ENCODE peak calls at places on chromosomes 12 and 14, in nine cellular contexts. One of them, this sample, is unnamed.

GRCh38 chr14:101234588-101234937 is 326.7 kb upstream of the DIO3 start:
- ATAC-seq in activated T-helper 17 cell treated with anti-CD3 and anti-CD28 coated beads, Interleukin-2, amount 50 U/mL, for 72 hours: no peak
- ATAC-seq in heart right ventricle: no peak
- ATAC-seq in omental fat pad: no peak
- ATAC-seq in right cardiac atrium: no peak
- ATAC-seq in RWPE2: no peak
- ATAC-seq in SK-N-SH treated with all-trans-retinoic acid at 6 μM for 48 hours: no peak
- ATAC-seq in activated CD8-positive, alpha-beta T cell treated with anti-CD3 and anti-CD28 coated beads, Interleukin-2, amount 10 ng/mL, durations not matched to agents 7 days and 5 days: no peak
- ATAC-seq in activated T-cell treated with anti-CD3 and anti-CD28 coated beads, Interleukin-2, amount 50 U/mL, for 72 hours: no peak
- ATAC-seq in this sample: no peak

GRCh38 chr12:91778091-91778819 is 367.4 kb downstream of the BTG1 start:
- ATAC-seq in activated T-helper 17 cell treated with anti-CD3 and anti-CD28 coated beads, Interleukin-2, amount 50 U/mL, for 72 hours: peak; percentile 64
- ATAC-seq in heart right ventricle: no peak
- ATAC-seq in omental fat pad: no peak
- ATAC-seq in right cardiac atrium: no peak
- ATAC-seq in RWPE2: no peak
- ATAC-seq in SK-N-SH treated with all-trans-retinoic acid at 6 μM for 48 hours: peak; percentile 48
- ATAC-seq in activated CD8-positive, alpha-beta T cell treated with anti-CD3 and anti-CD28 coated beads, Interleukin-2, amount 10 ng/mL, durations not matched to agents 7 days and 5 days: peak; percentile 62
- ATAC-seq in activated T-cell treated with anti-CD3 and anti-CD28 coated beads, Interleukin-2, amount 50 U/mL, for 72 hours: peak; percentile 39
- ATAC-seq in this sample: no peak

GRCh38 chr14:55715889-55716288 is 135.9 kb downstream of the KTN1 start:
- ATAC-seq in activated T-helper 17 cell treated with anti-CD3 and anti-CD28 coated beads, Interleukin-2, amount 50 U/mL, for 72 hours: no peak
- ATAC-seq in heart right ventricle: peak; percentile 77
- ATAC-seq in omental fat pad: peak; percentile 54
- ATAC-seq in right cardiac atrium: no peak
- ATAC-seq in RWPE2: no peak
- ATAC-seq in SK-N-SH treated with all-trans-retinoic acid at 6 μM for 48 hours: peak; percentile 87
- ATAC-seq in activated CD8-positive, alpha-beta T cell treated with anti-CD3 and anti-CD28 coated beads, Interleukin-2, amount 10 ng/mL, durations not matched to agents 7 days and 5 days: no peak
- ATAC-seq in activated T-cell treated with anti-CD3 and anti-CD28 coated beads, Interleukin-2, amount 50 U/mL, for 72 hours: no peak
- ATAC-seq in this sample: no peak

GRCh38 chr14:92012121-92012748 is 27.6 kb downstream of the TRIP11 start:
- ATAC-seq in activated T-helper 17 cell treated with anti-CD3 and anti-CD28 coated beads, Interleukin-2, amount 50 U/mL, for 72 hours: no peak
- ATAC-seq in heart right ventricle: no peak
- ATAC-seq in omental fat pad: no peak
- ATAC-seq in right cardiac atrium: no peak
- ATAC-seq in RWPE2: no peak
- ATAC-seq in SK-N-SH treated with all-trans-retinoic acid at 6 μM for 48 hours: no peak
- ATAC-seq in activated CD8-positive, alpha-beta T cell treated with anti-CD3 and anti-CD28 coated beads, Interleukin-2, amount 10 ng/mL, durations not matched to agents 7 days and 5 days: no peak
- ATAC-seq in activated T-cell treated with anti-CD3 and anti-CD28 coated beads, Interleukin-2, amount 50 U/mL, for 72 hours: no peak
- ATAC-seq in this sample: no peak

GRCh38 chr12:115998119-115998633 is 279.3 kb downstream of the MED13L start:
- ATAC-seq in activated T-helper 17 cell treated with anti-CD3 and anti-CD28 coated beads, Interleukin-2, amount 50 U/mL, for 72 hours: no peak
- ATAC-seq in heart right ventricle: peak; percentile 46
- ATAC-seq in omental fat pad: peak; percentile 46
- ATAC-seq in right cardiac atrium: peak; percentile 26
- ATAC-seq in RWPE2: no peak
- ATAC-seq in SK-N-SH treated with all-trans-retinoic acid at 6 μM for 48 hours: peak; percentile 69
- ATAC-seq in activated CD8-positive, alpha-beta T cell treated with anti-CD3 and anti-CD28 coated beads, Interleukin-2, amount 10 ng/mL, durations not matched to agents 7 days and 5 days: no peak
- ATAC-seq in activated T-cell treated with anti-CD3 and anti-CD28 coated beads, Interleukin-2, amount 50 U/mL, for 72 hours: no peak
- ATAC-seq in this sample: peak; percentile 38

GRCh38 chr12:42180990-42181611 is 36.4 kb upstream of the GXYLT1 start:
- ATAC-seq in activated T-helper 17 cell treated with anti-CD3 and anti-CD28 coated beads, Interleukin-2, amount 50 U/mL, for 72 hours: no peak
- ATAC-seq in heart right ventricle: peak; percentile 79
- ATAC-seq in omental fat pad: no peak
- ATAC-seq in right cardiac atrium: peak; percentile 53
- ATAC-seq in RWPE2: no peak
- ATAC-seq in SK-N-SH treated with all-trans-retinoic acid at 6 μM for 48 hours: no peak
- ATAC-seq in activated CD8-positive, alpha-beta T cell treated with anti-CD3 and anti-CD28 coated beads, Interleukin-2, amount 10 ng/mL, durations not matched to agents 7 days and 5 days: no peak
- ATAC-seq in activated T-cell treated with anti-CD3 and anti-CD28 coated beads, Interleukin-2, amount 50 U/mL, for 72 hours: no peak
- ATAC-seq in this sample: no peak

GRCh38 chr14:55073856-55074255 is 22.4 kb downstream of the MAPK1IP1L start:
- ATAC-seq in activated T-helper 17 cell treated with anti-CD3 and anti-CD28 coated beads, Interleukin-2, amount 50 U/mL, for 72 hours: no peak
- ATAC-seq in heart right ventricle: no peak
- ATAC-seq in omental fat pad: no peak
- ATAC-seq in right cardiac atrium: no peak
- ATAC-seq in RWPE2: no peak
- ATAC-seq in SK-N-SH treated with all-trans-retinoic acid at 6 μM for 48 hours: peak; percentile 22
- ATAC-seq in activated CD8-positive, alpha-beta T cell treated with anti-CD3 and anti-CD28 coated beads, Interleukin-2, amount 10 ng/mL, durations not matched to agents 7 days and 5 days: no peak
- ATAC-seq in activated T-cell treated with anti-CD3 and anti-CD28 coated beads, Interleukin-2, amount 50 U/mL, for 72 hours: no peak
- ATAC-seq in this sample: no peak

GRCh38 chr12:55682087-55682796 is 25.5 kb downstream of the ITGA7 start:
- ATAC-seq in activated T-helper 17 cell treated with anti-CD3 and anti-CD28 coated beads, Interleukin-2, amount 50 U/mL, for 72 hours: no peak
- ATAC-seq in heart right ventricle: no peak
- ATAC-seq in omental fat pad: no peak
- ATAC-seq in right cardiac atrium: peak; percentile 0
- ATAC-seq in RWPE2: no peak
- ATAC-seq in SK-N-SH treated with all-trans-retinoic acid at 6 μM for 48 hours: no peak
- ATAC-seq in activated CD8-positive, alpha-beta T cell treated with anti-CD3 and anti-CD28 coated beads, Interleukin-2, amount 10 ng/mL, durations not matched to agents 7 days and 5 days: no peak
- ATAC-seq in activated T-cell treated with anti-CD3 and anti-CD28 coated beads, Interleukin-2, amount 50 U/mL, for 72 hours: no peak
- ATAC-seq in this sample: no peak

GRCh38 chr14:100836053-100836805 is 10.3 kb downstream of the MEG3 start:
- ATAC-seq in activated T-helper 17 cell treated with anti-CD3 and anti-CD28 coated beads, Interleukin-2, amount 50 U/mL, for 72 hours: no peak
- ATAC-seq in heart right ventricle: no peak
- ATAC-seq in omental fat pad: no peak
- ATAC-seq in right cardiac atrium: no peak
- ATAC-seq in RWPE2: no peak
- ATAC-seq in SK-N-SH treated with all-trans-retinoic acid at 6 μM for 48 hours: no peak
- ATAC-seq in activated CD8-positive, alpha-beta T cell treated with anti-CD3 and anti-CD28 coated beads, Interleukin-2, amount 10 ng/mL, durations not matched to agents 7 days and 5 days: no peak
- ATAC-seq in activated T-cell treated with anti-CD3 and anti-CD28 coated beads, Interleukin-2, amount 50 U/mL, for 72 hours: no peak
- ATAC-seq in this sample: no peak

GRCh38 chr12:106101798-106102197 is 37.0 kb downstream of the NUAK1 start:
- ATAC-seq in activated T-helper 17 cell treated with anti-CD3 and anti-CD28 coated beads, Interleukin-2, amount 50 U/mL, for 72 hours: no peak
- ATAC-seq in heart right ventricle: peak; percentile 44
- ATAC-seq in omental fat pad: peak; percentile 22
- ATAC-seq in right cardiac atrium: peak; percentile 48
- ATAC-seq in RWPE2: no peak
- ATAC-seq in SK-N-SH treated with all-trans-retinoic acid at 6 μM for 48 hours: no peak
- ATAC-seq in activated CD8-positive, alpha-beta T cell treated with anti-CD3 and anti-CD28 coated beads, Interleukin-2, amount 10 ng/mL, durations not matched to agents 7 days and 5 days: no peak
- ATAC-seq in activated T-cell treated with anti-CD3 and anti-CD28 coated beads, Interleukin-2, amount 50 U/mL, for 72 hours: no peak
- ATAC-seq in this sample: no peak

GRCh38 chr12:29153231-29153630 is 4.2 kb downstream of the FAR2 start:
- ATAC-seq in activated T-helper 17 cell treated with anti-CD3 and anti-CD28 coated beads, Interleukin-2, amount 50 U/mL, for 72 hours: no peak
- ATAC-seq in heart right ventricle: no peak
- ATAC-seq in omental fat pad: no peak
- ATAC-seq in right cardiac atrium: no peak
- ATAC-seq in RWPE2: no peak
- ATAC-seq in SK-N-SH treated with all-trans-retinoic acid at 6 μM for 48 hours: no peak
- ATAC-seq in activated CD8-positive, alpha-beta T cell treated with anti-CD3 and anti-CD28 coated beads, Interleukin-2, amount 10 ng/mL, durations not matched to agents 7 days and 5 days: no peak
- ATAC-seq in activated T-cell treated with anti-CD3 and anti-CD28 coated beads, Interleukin-2, amount 50 U/mL, for 72 hours: no peak
- ATAC-seq in this sample: no peak

GRCh38 chr14:80607430-80608200 is 333.9 kb downstream of the CEP128 start:
- ATAC-seq in activated T-helper 17 cell treated with anti-CD3 and anti-CD28 coated beads, Interleukin-2, amount 50 U/mL, for 72 hours: no peak
- ATAC-seq in heart right ventricle: no peak
- ATAC-seq in omental fat pad: no peak
- ATAC-seq in right cardiac atrium: peak; percentile 27
- ATAC-seq in RWPE2: no peak
- ATAC-seq in SK-N-SH treated with all-trans-retinoic acid at 6 μM for 48 hours: peak; percentile 16
- ATAC-seq in activated CD8-positive, alpha-beta T cell treated with anti-CD3 and anti-CD28 coated beads, Interleukin-2, amount 10 ng/mL, durations not matched to agents 7 days and 5 days: no peak
- ATAC-seq in activated T-cell treated with anti-CD3 and anti-CD28 coated beads, Interleukin-2, amount 50 U/mL, for 72 hours: no peak
- ATAC-seq in this sample: no peak

GRCh38 chr14:63046339-63047268 is 1.3 kb upstream of the KCNH5 start:
- ATAC-seq in activated T-helper 17 cell treated with anti-CD3 and anti-CD28 coated beads, Interleukin-2, amount 50 U/mL, for 72 hours: no peak
- ATAC-seq in heart right ventricle: no peak
- ATAC-seq in omental fat pad: peak; percentile 9
- ATAC-seq in right cardiac atrium: no peak
- ATAC-seq in RWPE2: no peak
- ATAC-seq in SK-N-SH treated with all-trans-retinoic acid at 6 μM for 48 hours: no peak
- ATAC-seq in activated CD8-positive, alpha-beta T cell treated with anti-CD3 and anti-CD28 coated beads, Interleukin-2, amount 10 ng/mL, durations not matched to agents 7 days and 5 days: no peak
- ATAC-seq in activated T-cell treated with anti-CD3 and anti-CD28 coated beads, Interleukin-2, amount 50 U/mL, for 72 hours: no peak
- ATAC-seq in this sample: no peak

GRCh38 chr12:26435005-26435404 is 239.6 kb downstream of the SSPN start:
- ATAC-seq in activated T-helper 17 cell treated with anti-CD3 and anti-CD28 coated beads, Interleukin-2, amount 50 U/mL, for 72 hours: no peak
- ATAC-seq in heart right ventricle: no peak
- ATAC-seq in omental fat pad: no peak
- ATAC-seq in right cardiac atrium: no peak
- ATAC-seq in RWPE2: no peak
- ATAC-seq in SK-N-SH treated with all-trans-retinoic acid at 6 μM for 48 hours: no peak
- ATAC-seq in activated CD8-positive, alpha-beta T cell treated with anti-CD3 and anti-CD28 coated beads, Interleukin-2, amount 10 ng/mL, durations not matched to agents 7 days and 5 days: no peak
- ATAC-seq in activated T-cell treated with anti-CD3 and anti-CD28 coated beads, Interleukin-2, amount 50 U/mL, for 72 hours: no peak
- ATAC-seq in this sample: no peak

GRCh38 chr12:113847856-113848255 is 118.3 kb downstream of the RBM19 start:
- ATAC-seq in activated T-helper 17 cell treated with anti-CD3 and anti-CD28 coated beads, Interleukin-2, amount 50 U/mL, for 72 hours: no peak
- ATAC-seq in heart right ventricle: no peak
- ATAC-seq in omental fat pad: no peak
- ATAC-seq in right cardiac atrium: no peak
- ATAC-seq in RWPE2: no peak
- ATAC-seq in SK-N-SH treated with all-trans-retinoic acid at 6 μM for 48 hours: no peak
- ATAC-seq in activated CD8-positive, alpha-beta T cell treated with anti-CD3 and anti-CD28 coated beads, Interleukin-2, amount 10 ng/mL, durations not matched to agents 7 days and 5 days: no peak
- ATAC-seq in activated T-cell treated with anti-CD3 and anti-CD28 coated beads, Interleukin-2, amount 50 U/mL, for 72 hours: no peak
- ATAC-seq in this sample: no peak

GRCh38 chr12:132514838-132515237 is 24.9 kb downstream of the FBRSL1 start:
- ATAC-seq in activated T-helper 17 cell treated with anti-CD3 and anti-CD28 coated beads, Interleukin-2, amount 50 U/mL, for 72 hours: no peak
- ATAC-seq in heart right ventricle: no peak
- ATAC-seq in omental fat pad: no peak
- ATAC-seq in right cardiac atrium: no peak
- ATAC-seq in RWPE2: no peak
- ATAC-seq in SK-N-SH treated with all-trans-retinoic acid at 6 μM for 48 hours: no peak
- ATAC-seq in activated CD8-positive, alpha-beta T cell treated with anti-CD3 and anti-CD28 coated beads, Interleukin-2, amount 10 ng/mL, durations not matched to agents 7 days and 5 days: no peak
- ATAC-seq in activated T-cell treated with anti-CD3 and anti-CD28 coated beads, Interleukin-2, amount 50 U/mL, for 72 hours: no peak
- ATAC-seq in this sample: no peak

GRCh38 chr12:38783304-38783703 is 122.1 kb downstream of the CPNE8 start:
- ATAC-seq in activated T-helper 17 cell treated with anti-CD3 and anti-CD28 coated beads, Interleukin-2, amount 50 U/mL, for 72 hours: no peak
- ATAC-seq in heart right ventricle: no peak
- ATAC-seq in omental fat pad: no peak
- ATAC-seq in right cardiac atrium: no peak
- ATAC-seq in RWPE2: no peak
- ATAC-seq in SK-N-SH treated with all-trans-retinoic acid at 6 μM for 48 hours: no peak
- ATAC-seq in activated CD8-positive, alpha-beta T cell treated with anti-CD3 and anti-CD28 coated beads, Interleukin-2, amount 10 ng/mL, durations not matched to agents 7 days and 5 days: no peak
- ATAC-seq in activated T-cell treated with anti-CD3 and anti-CD28 coated beads, Interleukin-2, amount 50 U/mL, for 72 hours: no peak
- ATAC-seq in this sample: no peak

GRCh38 chr12:30631710-30632109 is 64.0 kb downstream of the IPO8 start:
- ATAC-seq in activated T-helper 17 cell treated with anti-CD3 and anti-CD28 coated beads, Interleukin-2, amount 50 U/mL, for 72 hours: no peak
- ATAC-seq in heart right ventricle: peak; percentile 64
- ATAC-seq in omental fat pad: no peak
- ATAC-seq in right cardiac atrium: peak; percentile 90
- ATAC-seq in RWPE2: no peak
- ATAC-seq in SK-N-SH treated with all-trans-retinoic acid at 6 μM for 48 hours: no peak
- ATAC-seq in activated CD8-positive, alpha-beta T cell treated with anti-CD3 and anti-CD28 coated beads, Interleukin-2, amount 10 ng/mL, durations not matched to agents 7 days and 5 days: no peak
- ATAC-seq in activated T-cell treated with anti-CD3 and anti-CD28 coated beads, Interleukin-2, amount 50 U/mL, for 72 hours: no peak
- ATAC-seq in this sample: no peak

GRCh38 chr12:32854097-32854496 is 42.5 kb downstream of the PKP2 start:
- ATAC-seq in activated T-helper 17 cell treated with anti-CD3 and anti-CD28 coated beads, Interleukin-2, amount 50 U/mL, for 72 hours: no peak
- ATAC-seq in heart right ventricle: peak; percentile 85
- ATAC-seq in omental fat pad: no peak
- ATAC-seq in right cardiac atrium: peak; percentile 88
- ATAC-seq in RWPE2: no peak
- ATAC-seq in SK-N-SH treated with all-trans-retinoic acid at 6 μM for 48 hours: no peak
- ATAC-seq in activated CD8-positive, alpha-beta T cell treated with anti-CD3 and anti-CD28 coated beads, Interleukin-2, amount 10 ng/mL, durations not matched to agents 7 days and 5 days: no peak
- ATAC-seq in activated T-cell treated with anti-CD3 and anti-CD28 coated beads, Interleukin-2, amount 50 U/mL, for 72 hours: no peak
- ATAC-seq in this sample: no peak

GRCh38 chr12:12070674-12071661 is at the start of gene BCL2L14:
- ATAC-seq in activated T-helper 17 cell treated with anti-CD3 and anti-CD28 coated beads, Interleukin-2, amount 50 U/mL, for 72 hours: peak; percentile 90
- ATAC-seq in heart right ventricle: no peak
- ATAC-seq in omental fat pad: no peak
- ATAC-seq in right cardiac atrium: no peak
- ATAC-seq in RWPE2: no peak
- ATAC-seq in SK-N-SH treated with all-trans-retinoic acid at 6 μM for 48 hours: peak; percentile 51
- ATAC-seq in activated CD8-positive, alpha-beta T cell treated with anti-CD3 and anti-CD28 coated beads, Interleukin-2, amount 10 ng/mL, durations not matched to agents 7 days and 5 days: peak; percentile 82
- ATAC-seq in activated T-cell treated with anti-CD3 and anti-CD28 coated beads, Interleukin-2, amount 50 U/mL, for 72 hours: peak; percentile 85
- ATAC-seq in this sample: peak; percentile 50

GRCh38 chr14:106788534-106788933 is 1262.2 kb downstream of the TMEM121 start:
- ATAC-seq in activated T-helper 17 cell treated with anti-CD3 and anti-CD28 coated beads, Interleukin-2, amount 50 U/mL, for 72 hours: no peak
- ATAC-seq in heart right ventricle: no peak
- ATAC-seq in omental fat pad: no peak
- ATAC-seq in right cardiac atrium: no peak
- ATAC-seq in RWPE2: no peak
- ATAC-seq in SK-N-SH treated with all-trans-retinoic acid at 6 μM for 48 hours: no peak
- ATAC-seq in activated CD8-positive, alpha-beta T cell treated with anti-CD3 and anti-CD28 coated beads, Interleukin-2, amount 10 ng/mL, durations not matched to agents 7 days and 5 days: peak; percentile 47
- ATAC-seq in activated T-cell treated with anti-CD3 and anti-CD28 coated beads, Interleukin-2, amount 50 U/mL, for 72 hours: no peak
- ATAC-seq in this sample: no peak